ENCODE peak calls at places on chromosomes 7 and 10, in ten cellular contexts. H is Calu3, Y is thoracic aorta, U is BJ, K is GM20000, B is nucleus accumbens, I is substantia nigra, P is smooth muscle cell of the brain vasculature, J is skeletal muscle cell, N is progenitor cell of endocrine pancreas. T is an unnamed sample.
A peak's percentile ranks its signal among the peaks of the same experiment; 100 is the strongest.

GRCh38 chr10:63515002-63515763 is 6.0 kb upstream of the REEP3 start:
- DNase-seq in H (no peak), Y (no peak), U (no peak), K (no peak), B (no peak), I (no peak), P (peak; percentile 29), J (no peak), N (no peak), T (no peak)

GRCh38 chr10:43818687-43819086 is 170.0 kb upstream of the ZNF32 start:
- DNase-seq in H (no peak), Y (no peak), U (no peak), K (no peak), B (no peak), I (no peak), P (no peak), J (no peak), N (no peak), T (no peak)

GRCh38 chr10:20473361-20473760 is 423.8 kb downstream of the NEBL start:
- DNase-seq in H (no peak), Y (no peak), U (no peak), K (no peak), B (no peak), I (no peak), P (no peak), J (peak; percentile 51), N (no peak), T (no peak)

GRCh38 chr10:683448-684071 is 5.9 kb downstream of the DIP2C start:
- DNase-seq in H (no peak), Y (peak; percentile 53), U (peak; percentile 97), K (no peak), B (peak; percentile 36), I (no peak), P (no peak), J (peak; percentile 76), N (no peak), T (no peak)

GRCh38 chr10:74418285-74418872 is 267.4 kb downstream of the ADK start:
- DNase-seq in H (no peak), Y (no peak), U (no peak), K (no peak), B (no peak), I (peak; percentile 20), P (no peak), J (no peak), N (no peak), T (peak; percentile 43)

GRCh38 chr10:3477683-3478082 is 305.1 kb upstream of the PITRM1 start:
- DNase-seq in H (no peak), Y (no peak), U (no peak), K (no peak), B (no peak), I (no peak), P (no peak), J (peak; percentile 91), N (no peak), T (no peak)

GRCh38 chr7:48114115-48114514 is 25.1 kb downstream of the UPP1 start:
- DNase-seq in H (no peak), Y (no peak), U (no peak), K (no peak), B (no peak), I (no peak), P (no peak), J (no peak), N (no peak), T (no peak)

GRCh38 chr7:100694196-100694745 is at the start of gene GIGYF1:
- DNase-seq in H (peak; percentile 67), Y (no peak), U (no peak), K (peak; percentile 93), B (no peak), I (peak; percentile 74), P (no peak), J (no peak), N (no peak), T (peak; percentile 58)

GRCh38 chr7:157805716-157806115 is 468.9 kb downstream of the DNAJB6 start:
- DNase-seq in H (no peak), Y (no peak), U (no peak), K (no peak), B (no peak), I (no peak), P (no peak), J (no peak), N (no peak), T (no peak)

GRCh38 chr7:40544277-40544723 is 409.5 kb downstream of the SUGCT start:
- DNase-seq in H (no peak), Y (no peak), U (no peak), K (no peak), B (no peak), I (no peak), P (no peak), J (no peak), N (no peak), T (no peak)

GRCh38 chr10:100735345-100736143 is 9.8 kb upstream of the PAX2 start:
- DNase-seq in H (no peak), Y (no peak), U (no peak), K (peak; percentile 39), B (no peak), I (no peak), P (no peak), J (no peak), N (no peak), T (no peak)

GRCh38 chr7:27147211-27148030 is at the start of gene HOXA6:
- DNase-seq in H (peak; percentile 78), Y (no peak), U (no peak), K (no peak), B (no peak), I (no peak), P (no peak), J (no peak), N (no peak), T (no peak)

GRCh38 chr10:36725581-36726520 is 399.5 kb upstream of the ANKRD30A start:
- DNase-seq in H (no peak), Y (no peak), U (peak; percentile 65), K (no peak), B (peak; percentile 7), I (peak; percentile 5), P (peak; percentile 65), J (peak; percentile 79), N (peak; percentile 17), T (no peak)

GRCh38 chr7:130939285-130940095 is 205.5 kb upstream of the KLF14 start:
- DNase-seq in H (no peak), Y (no peak), U (no peak), K (no peak), B (no peak), I (no peak), P (no peak), J (no peak), N (no peak), T (no peak)

GRCh38 chr7:115749924-115750323 is 280.6 kb downstream of the TFEC start:
- DNase-seq in H (no peak), Y (no peak), U (no peak), K (no peak), B (no peak), I (no peak), P (no peak), J (no peak), N (no peak), T (no peak)

GRCh38 chr10:132448248-132448731 is 51.3 kb downstream of the PWWP2B start:
- DNase-seq in H (peak; percentile 55), Y (no peak), U (no peak), K (peak; percentile 85), B (no peak), I (no peak), P (no peak), J (no peak), N (no peak), T (no peak)

GRCh38 chr10:124601016-124601415 is 139.4 kb downstream of the LHPP start:
- DNase-seq in H (no peak), Y (no peak), U (no peak), K (no peak), B (no peak), I (no peak), P (no peak), J (no peak), N (no peak), T (no peak)

GRCh38 chr10:14665865-14666857 is 108.5 kb downstream of the FAM107B start:
- DNase-seq in H (no peak), Y (no peak), U (no peak), K (no peak), B (no peak), I (no peak), P (no peak), J (no peak), N (no peak), T (no peak)

GRCh38 chr7:1886361-1887064 is 216.4 kb downstream of the ELFN1 start:
- DNase-seq in H (no peak), Y (no peak), U (no peak), K (no peak), B (no peak), I (no peak), P (no peak), J (no peak), N (no peak), T (no peak)

GRCh38 chr7:101669307-101669706 is 40.2 kb upstream of the MYL10 start:
- DNase-seq in H (no peak), Y (no peak), U (no peak), K (no peak), B (no peak), I (no peak), P (no peak), J (no peak), N (no peak), T (no peak)

GRCh38 chr10:77479586-77479985 is 158.0 kb downstream of the KCNMA1 start:
- DNase-seq in H (no peak), Y (no peak), U (no peak), K (no peak), B (no peak), I (no peak), P (no peak), J (no peak), N (no peak), T (no peak)

GRCh38 chr10:132630666-132631347 is 93.2 kb downstream of the INPP5A start:
- DNase-seq in H (no peak), Y (peak; percentile 55), U (no peak), K (no peak), B (no peak), I (no peak), P (no peak), J (no peak), N (no peak), T (no peak)

GRCh38 chr7:36651404-36651803 is 72.9 kb downstream of the AOAH start:
- DNase-seq in H (no peak), Y (no peak), U (peak; percentile 49), K (no peak), B (no peak), I (no peak), P (no peak), J (peak; percentile 73), N (no peak), T (no peak)

GRCh38 chr10:119199231-119199992 is 8.0 kb upstream of the GRK5 start:
- DNase-seq in H (peak; percentile 44), Y (no peak), U (no peak), K (peak; percentile 62), B (peak; percentile 11), I (peak; percentile 59), P (peak; percentile 70), J (no peak), N (peak; percentile 40), T (peak; percentile 51)

GRCh38 chr10:125742465-125742864 is 23.0 kb downstream of the EDRF1 start:
- DNase-seq in H (no peak), Y (no peak), U (no peak), K (no peak), B (no peak), I (no peak), P (no peak), J (no peak), N (no peak), T (no peak)

GRCh38 chr10:109920011-109920410 is 3.3 kb downstream of the XPNPEP1 start:
- DNase-seq in H (no peak), Y (no peak), U (no peak), K (no peak), B (no peak), I (no peak), P (no peak), J (no peak), N (no peak), T (no peak)

GRCh38 chr7:1400351-1400750 is 58.9 kb downstream of the MICALL2 start:
- DNase-seq in H (no peak), Y (no peak), U (no peak), K (no peak), B (no peak), I (no peak), P (no peak), J (no peak), N (no peak), T (no peak)

GRCh38 chr10:25080880-25081581 is 64.6 kb downstream of the THNSL1 start:
- DNase-seq in H (peak; percentile 87), Y (peak; percentile 47), U (peak; percentile 87), K (peak; percentile 61), B (no peak), I (peak; percentile 87), P (peak; percentile 83), J (peak; percentile 61), N (peak; percentile 77), T (peak; percentile 90)

T was measured in neural crest cell.